ENCODE peak calls at places on chromosomes 11 and 22, in five cellular contexts. One of them, this sample, is unnamed.

GRCh38 chr11:46504817-46505613 is 88.8 kb downstream of the AMBRA1 start:
- DNase-seq in K562: no peak
- DNase-seq in H1: no peak
- DNase-seq in HepG2: peak
- DNase-seq in GM12878: no peak
- DNase-seq in this sample: no peak

GRCh38 chr11:106507645-106508306 is 430.3 kb downstream of the AASDHPPT start:
- DNase-seq in K562: no peak
- DNase-seq in H1: no peak
- DNase-seq in HepG2: no peak
- DNase-seq in GM12878: no peak
- DNase-seq in this sample: no peak

GRCh38 chr11:132139181-132139580 is 768.8 kb downstream of the NTM start:
- DNase-seq in K562: no peak
- DNase-seq in H1: no peak
- DNase-seq in HepG2: no peak
- DNase-seq in GM12878: no peak
- DNase-seq in this sample: no peak

GRCh38 chr11:86089659-86090058 is 20.8 kb upstream of the PICALM start:
- DNase-seq in K562: no peak
- DNase-seq in H1: no peak
- DNase-seq in HepG2: no peak
- DNase-seq in GM12878: no peak
- DNase-seq in this sample: no peak

GRCh38 chr11:63951779-63952536 is 13.2 kb downstream of the NAA40 start:
- DNase-seq in K562: no peak
- DNase-seq in H1: no peak
- DNase-seq in HepG2: no peak
- DNase-seq in GM12878: peak
- DNase-seq in this sample: no peak

GRCh38 chr11:80473562-80473961 is 1032.7 kb upstream of the TENM4 start:
- DNase-seq in K562: no peak
- DNase-seq in H1: no peak
- DNase-seq in HepG2: no peak
- DNase-seq in GM12878: peak
- DNase-seq in this sample: no peak

GRCh38 chr22:19760652-19761002 is at the start of gene TBX1:
- DNase-seq in K562: no peak
- DNase-seq in H1: no peak
- DNase-seq in HepG2: no peak
- DNase-seq in GM12878: no peak
- DNase-seq in this sample: no peak

GRCh38 chr11:61054927-61055562 is 47.2 kb upstream of the CD5 start:
- DNase-seq in K562: no peak
- DNase-seq in H1: no peak
- DNase-seq in HepG2: no peak
- DNase-seq in GM12878: no peak
- DNase-seq in this sample: no peak

GRCh38 chr22:49079743-49080500 is 747.8 kb downstream of the BRD1 start:
- DNase-seq in K562: no peak
- DNase-seq in H1: no peak
- DNase-seq in HepG2: no peak
- DNase-seq in GM12878: no peak
- DNase-seq in this sample: no peak

GRCh38 chr22:49724893-49725489 is 102.7 kb downstream of the BRD1 start:
- DNase-seq in K562: peak
- DNase-seq in H1: no peak
- DNase-seq in HepG2: peak
- DNase-seq in GM12878: no peak
- DNase-seq in this sample: peak

GRCh38 chr11:120303004-120303637 is 22.0 kb upstream of the TLCD5 start:
- DNase-seq in K562: peak
- DNase-seq in H1: peak
- DNase-seq in HepG2: peak
- DNase-seq in GM12878: peak
- DNase-seq in this sample: peak

GRCh38 chr11:15810581-15810980 is 545.8 kb downstream of the SOX6 start:
- DNase-seq in K562: no peak
- DNase-seq in H1: no peak
- DNase-seq in HepG2: no peak
- DNase-seq in GM12878: no peak
- DNase-seq in this sample: no peak
- TF ChIP-seq SIN3A in K562: no peak
- TF ChIP-seq SIN3A in H1: no peak
- TF ChIP-seq SIN3A in HepG2: no peak
- TF ChIP-seq SIN3A in GM12878: no peak
- TF ChIP-seq SIN3A in this sample: no peak

DNA sequence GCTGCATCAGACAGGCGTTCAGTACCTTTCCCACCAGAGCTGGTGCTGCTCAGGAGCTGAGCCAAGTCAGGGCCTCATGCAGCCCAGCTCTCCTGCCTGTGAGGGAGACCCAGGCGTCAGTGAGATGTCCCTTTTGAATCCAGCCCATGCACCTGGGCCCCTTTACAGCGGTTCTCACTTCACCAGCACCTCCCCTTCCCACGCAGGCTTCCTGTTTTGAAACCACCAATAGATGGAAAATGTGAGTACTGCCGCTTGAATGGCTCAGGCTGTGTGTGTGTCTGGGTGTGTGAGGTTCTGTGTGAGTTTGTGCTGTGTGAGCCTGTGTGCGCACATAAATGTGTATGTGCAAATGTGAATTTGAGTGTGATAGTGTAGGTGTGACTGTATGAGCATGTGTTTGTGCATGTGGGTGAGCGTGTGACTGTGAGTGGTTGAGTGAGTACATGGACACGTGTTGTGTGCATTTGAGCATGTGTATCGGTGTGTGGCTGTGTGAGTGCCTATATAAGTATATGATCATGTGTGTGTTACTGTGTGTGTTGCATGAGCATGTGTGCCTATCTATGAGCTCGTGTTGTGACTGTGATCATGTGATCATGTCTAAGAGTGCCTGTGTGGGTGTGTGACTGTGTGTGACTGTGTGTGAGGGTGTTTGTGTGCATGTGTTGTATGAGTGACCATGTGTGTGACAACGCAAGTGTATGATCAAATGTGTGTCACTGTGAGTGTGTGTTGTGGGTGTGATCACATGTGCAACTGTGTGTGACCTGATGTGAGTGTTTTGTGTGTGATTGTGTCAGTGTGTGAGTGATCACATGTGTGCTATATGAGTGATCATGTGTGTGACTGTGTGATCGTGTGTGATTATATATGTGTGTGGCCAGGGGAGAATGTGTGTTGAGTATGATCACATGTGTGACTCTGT is 88.7 kb downstream of the UBASH3B start:
- DNase-seq in K562: no peak
- DNase-seq in H1: no peak
- DNase-seq in HepG2: no peak
- DNase-seq in GM12878: peak
- DNase-seq in this sample: no peak
- H3K9ac ChIP-seq in K562: no peak
- H3K9ac ChIP-seq in H1: no peak
- H3K9ac ChIP-seq in HepG2: no peak
- H3K9ac ChIP-seq in GM12878: no peak
- H3K9ac ChIP-seq in this sample: no peak

GRCh38 chr22:47698906-47699305 is 936.5 kb downstream of the TBC1D22A start:
- DNase-seq in K562: no peak
- DNase-seq in H1: no peak
- DNase-seq in HepG2: no peak
- DNase-seq in GM12878: no peak
- DNase-seq in this sample: no peak
- TF ChIP-seq POLR2A in K562: no peak
- TF ChIP-seq POLR2A in H1: no peak
- TF ChIP-seq POLR2A in HepG2: no peak
- TF ChIP-seq POLR2A in GM12878: no peak
- TF ChIP-seq POLR2A in this sample: no peak

GRCh38 chr11:73394416-73395296 is 18.5 kb downstream of the RELT start:
- DNase-seq in K562: no peak
- DNase-seq in H1: no peak
- DNase-seq in HepG2: no peak
- DNase-seq in GM12878: no peak
- DNase-seq in this sample: no peak

GRCh38 chr11:73395297-73396208 is 19.4 kb downstream of the RELT start:
- DNase-seq in K562: no peak
- DNase-seq in H1: no peak
- DNase-seq in HepG2: no peak
- DNase-seq in GM12878: no peak
- DNase-seq in this sample: no peak

GRCh38 chr11:73393011-73393380 is 16.8 kb downstream of the RELT start:
- DNase-seq in K562: no peak
- DNase-seq in H1: no peak
- DNase-seq in HepG2: no peak
- DNase-seq in GM12878: no peak
- DNase-seq in this sample: no peak

GRCh38 chr11:73392108-73393010 is 16.2 kb downstream of the RELT start:
- DNase-seq in K562: no peak
- DNase-seq in H1: no peak
- DNase-seq in HepG2: no peak
- DNase-seq in GM12878: no peak
- DNase-seq in this sample: no peak

DNA sequence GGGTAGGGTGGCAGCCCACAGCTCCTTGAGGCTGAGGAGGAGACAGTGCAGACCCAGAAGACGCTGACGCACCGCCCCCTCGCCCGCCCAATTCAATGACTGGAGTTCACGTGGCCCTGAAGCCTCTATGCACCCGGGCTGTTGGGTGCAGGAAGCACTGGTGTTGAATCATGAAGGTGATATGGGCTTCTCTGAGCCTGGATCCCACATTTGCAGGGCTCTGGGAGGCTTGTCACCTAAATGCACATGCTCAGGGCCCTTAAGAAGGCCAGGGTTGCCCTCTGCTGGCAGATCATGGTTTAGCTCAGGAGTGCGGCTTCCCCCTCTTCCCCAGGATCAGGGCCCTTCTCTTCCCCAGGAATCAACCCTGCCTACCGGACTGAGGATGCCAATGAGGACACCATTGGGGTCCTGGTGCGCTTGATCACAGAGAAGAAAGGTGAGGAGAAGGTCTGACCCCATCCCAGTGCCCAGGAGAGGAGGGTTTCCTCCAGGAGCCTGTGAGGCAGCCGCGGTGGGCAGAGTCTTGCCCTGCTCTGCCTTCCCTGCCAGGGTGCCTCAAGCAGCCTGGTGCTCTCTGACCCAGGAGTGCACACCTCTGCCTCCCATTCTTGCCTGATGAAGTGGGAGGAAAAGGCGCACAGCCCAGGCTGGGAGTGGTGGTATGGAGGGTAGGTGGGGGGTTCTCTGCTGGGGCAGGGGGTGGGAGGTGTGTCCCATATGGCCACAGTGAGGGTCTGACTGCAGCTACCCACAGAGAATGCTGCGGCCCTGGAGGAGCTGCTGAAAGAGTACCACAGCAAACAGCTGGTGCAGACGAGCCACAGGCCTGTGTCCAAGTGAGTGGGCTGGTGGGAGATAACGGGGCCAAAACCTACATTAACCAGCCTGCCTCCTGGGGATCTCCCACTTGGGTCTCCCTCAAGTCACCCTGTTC is 17.5 kb downstream of the RELT start:
- DNase-seq in K562: peak
- DNase-seq in H1: peak
- DNase-seq in HepG2: peak
- DNase-seq in GM12878: no peak
- DNase-seq in this sample: peak
- TF ChIP-seq SIN3A in K562: no peak
- TF ChIP-seq SIN3A in H1: peak
- TF ChIP-seq SIN3A in HepG2: no peak
- TF ChIP-seq SIN3A in GM12878: no peak
- TF ChIP-seq SIN3A in this sample: no peak

GRCh38 chr11:62487136-62487535 is 59.5 kb downstream of the AHNAK start:
- DNase-seq in K562: no peak
- DNase-seq in H1: no peak
- DNase-seq in HepG2: no peak
- DNase-seq in GM12878: no peak
- DNase-seq in this sample: no peak
- H3K9ac ChIP-seq in K562: no peak
- H3K9ac ChIP-seq in H1: no peak
- H3K9ac ChIP-seq in HepG2: no peak
- H3K9ac ChIP-seq in GM12878: no peak
- H3K9ac ChIP-seq in this sample: no peak

DNA sequence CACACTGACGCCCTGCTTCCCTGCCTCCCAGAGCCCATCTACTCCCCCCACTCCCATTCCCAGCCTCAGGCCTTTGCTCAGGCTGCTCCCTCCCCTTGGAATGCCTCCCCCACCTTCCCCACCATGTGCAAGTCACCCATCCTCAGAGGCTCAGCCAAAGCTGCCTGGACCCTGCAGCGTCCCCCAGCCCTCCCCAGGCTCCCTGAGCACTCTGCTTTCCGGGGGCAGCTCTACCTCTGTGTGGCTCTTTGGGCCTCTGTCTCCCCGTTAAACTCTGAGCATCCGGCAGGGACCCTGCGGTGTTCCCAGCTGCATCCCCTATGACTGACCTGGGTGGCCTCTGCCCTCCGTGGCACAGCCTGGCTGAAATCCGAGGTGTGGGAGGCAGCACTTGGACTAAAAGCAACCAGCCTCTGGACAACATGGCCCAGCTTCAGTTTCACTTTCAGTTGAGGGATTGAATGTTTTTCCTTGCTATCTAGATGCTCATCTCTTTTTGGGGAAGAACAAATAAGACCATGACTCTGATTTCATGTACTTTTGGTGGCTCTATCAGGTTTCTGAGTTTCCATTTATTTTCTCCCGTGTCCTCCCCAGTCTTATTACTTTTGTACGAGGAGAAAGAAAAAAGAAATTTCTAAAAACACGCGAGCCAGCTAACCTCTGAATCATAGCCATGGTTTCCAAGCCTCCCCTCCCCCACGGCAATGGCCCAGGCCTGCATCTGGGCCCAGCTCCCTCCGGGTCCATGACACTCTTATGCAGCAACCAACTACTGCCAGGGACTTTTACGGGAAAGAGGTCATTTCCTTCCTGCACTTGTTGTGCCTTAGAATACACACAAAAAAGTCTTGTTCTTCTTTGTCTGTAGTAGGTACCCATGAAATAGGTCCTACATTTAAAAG is 3.8 kb downstream of the APOL3 start:
- DNase-seq in K562: peak
- DNase-seq in H1: no peak
- DNase-seq in HepG2: peak
- DNase-seq in GM12878: no peak
- DNase-seq in this sample: no peak
- TF ChIP-seq POLR2A in K562: no peak
- TF ChIP-seq POLR2A in H1: no peak
- TF ChIP-seq POLR2A in HepG2: no peak
- TF ChIP-seq POLR2A in GM12878: no peak
- TF ChIP-seq POLR2A in this sample: no peak

GRCh38 chr11:57459112-57460016 is 964 bp upstream of the RTN4RL2 start:
- DNase-seq in K562: no peak
- DNase-seq in H1: no peak
- DNase-seq in HepG2: no peak
- DNase-seq in GM12878: no peak
- DNase-seq in this sample: no peak
- TF ChIP-seq SIN3A in K562: no peak
- TF ChIP-seq SIN3A in H1: no peak
- TF ChIP-seq SIN3A in HepG2: no peak
- TF ChIP-seq SIN3A in GM12878: no peak
- TF ChIP-seq SIN3A in this sample: no peak